ENCODE peak calls at places on chromosomes 3 and 15, in four cellular contexts. One of them, this sample, is unnamed.

GRCh38 chr3:56702487-56703315 is 19.6 kb upstream of the TASOR start:
- DNase-seq in GM12891: no peak
- DNase-seq in K562: peak
- DNase-seq in HL-60: peak
- DNase-seq in this sample: no peak

GRCh38 chr3:38837358-38837757 is 21.3 kb upstream of the SCN10A start:
- DNase-seq in GM12891: no peak
- DNase-seq in K562: no peak
- DNase-seq in HL-60: no peak
- DNase-seq in this sample: no peak

GRCh38 chr3:31004025-31004678 is 109.7 kb upstream of the GADL1 start:
- DNase-seq in GM12891: no peak
- DNase-seq in K562: no peak
- DNase-seq in HL-60: no peak
- DNase-seq in this sample: no peak

GRCh38 chr15:54305138-54305537 is 326.9 kb downstream of the UNC13C start:
- DNase-seq in GM12891: no peak
- DNase-seq in K562: no peak
- DNase-seq in HL-60: no peak
- DNase-seq in this sample: no peak

GRCh38 chr15:95843241-95843851 is 487.2 kb upstream of the NR2F2 start:
- DNase-seq in GM12891: no peak
- DNase-seq in K562: no peak
- DNase-seq in HL-60: no peak
- DNase-seq in this sample: no peak

GRCh38 chr3:64945171-64945684 is 257.4 kb upstream of the ADAMTS9 start:
- DNase-seq in GM12891: no peak
- DNase-seq in K562: no peak
- DNase-seq in HL-60: no peak
- DNase-seq in this sample: no peak

GRCh38 chr15:90716317-90716975 is 700 bp upstream of the BLM start:
- DNase-seq in GM12891: no peak
- DNase-seq in K562: peak
- DNase-seq in HL-60: no peak
- DNase-seq in this sample: no peak

GRCh38 chr3:37987315-37987697 is 3.3 kb upstream of the VILL start:
- DNase-seq in GM12891: no peak
- DNase-seq in K562: peak
- DNase-seq in HL-60: no peak
- DNase-seq in this sample: no peak

GRCh38 chr3:123884258-123884831 is at the start of gene MYLK:
- DNase-seq in GM12891: peak
- DNase-seq in K562: peak
- DNase-seq in HL-60: peak
- DNase-seq in this sample: no peak

GRCh38 chr3:113516115-113516505 is 1.2 kb upstream of the SPICE1 start:
- DNase-seq in GM12891: no peak
- DNase-seq in K562: no peak
- DNase-seq in HL-60: peak
- DNase-seq in this sample: no peak

GRCh38 chr3:13015286-13016082 is 57.7 kb downstream of the IQSEC1 start:
- DNase-seq in GM12891: no peak
- DNase-seq in K562: no peak
- DNase-seq in HL-60: peak
- DNase-seq in this sample: no peak

GRCh38 chr15:60590935-60591490 is 112.1 kb upstream of the ICE2 start:
- DNase-seq in GM12891: peak
- DNase-seq in K562: no peak
- DNase-seq in HL-60: peak
- DNase-seq in this sample: no peak

GRCh38 chr15:88794001-88794400 is 9.2 kb upstream of the ACAN start:
- DNase-seq in GM12891: no peak
- DNase-seq in K562: no peak
- DNase-seq in HL-60: no peak
- DNase-seq in this sample: no peak

GRCh38 chr3:194579091-194579606 is 54.1 kb downstream of the TMEM44 start:
- DNase-seq in GM12891: no peak
- DNase-seq in K562: no peak
- DNase-seq in HL-60: no peak
- DNase-seq in this sample: no peak

GRCh38 chr3:8485943-8486342 is 15.7 kb upstream of the LMCD1 start:
- DNase-seq in GM12891: no peak
- DNase-seq in K562: no peak
- DNase-seq in HL-60: no peak
- DNase-seq in this sample: no peak

GRCh38 chr3:19934098-19934566 is at the start of gene EFHB:
- DNase-seq in GM12891: no peak
- DNase-seq in K562: peak
- DNase-seq in HL-60: no peak
- DNase-seq in this sample: no peak

GRCh38 chr15:66603301-66604179 is 37.7 kb upstream of the LCTL start:
- DNase-seq in GM12891: peak
- DNase-seq in K562: peak
- DNase-seq in HL-60: peak
- DNase-seq in this sample: no peak

GRCh38 chr3:54046677-54047214 is 75.6 kb upstream of the CACNA2D3 start:
- DNase-seq in GM12891: no peak
- DNase-seq in K562: no peak
- DNase-seq in HL-60: no peak
- DNase-seq in this sample: no peak

GRCh38 chr3:155010416-155010815 is 69.7 kb upstream of the MME start:
- DNase-seq in GM12891: no peak
- DNase-seq in K562: no peak
- DNase-seq in HL-60: no peak
- DNase-seq in this sample: no peak

GRCh38 chr15:28021281-28022039 is 77.7 kb downstream of the OCA2 start:
- DNase-seq in GM12891: no peak
- DNase-seq in K562: peak
- DNase-seq in HL-60: peak
- DNase-seq in this sample: no peak

GRCh38 chr15:51299187-51300015 is 39.0 kb downstream of the CYP19A1 start:
- DNase-seq in GM12891: no peak
- DNase-seq in K562: no peak
- DNase-seq in HL-60: no peak
- DNase-seq in this sample: no peak

GRCh38 chr3:132804498-132804897 is 82.3 kb upstream of the NPHP3 start:
- DNase-seq in GM12891: no peak
- DNase-seq in K562: no peak
- DNase-seq in HL-60: no peak
- DNase-seq in this sample: no peak

GRCh38 chr3:151067158-151067557 is 18.3 kb upstream of the MED12L start:
- DNase-seq in GM12891: no peak
- DNase-seq in K562: no peak
- DNase-seq in HL-60: peak
- DNase-seq in this sample: no peak

GRCh38 chr15:70275461-70276138 is 177.9 kb upstream of the TLE3 start:
- DNase-seq in GM12891: no peak
- DNase-seq in K562: no peak
- DNase-seq in HL-60: no peak
- DNase-seq in this sample: no peak

GRCh38 chr3:111691293-111691909 is 96.3 kb upstream of the ZBED2 start:
- DNase-seq in GM12891: no peak
- DNase-seq in K562: no peak
- DNase-seq in HL-60: no peak
- DNase-seq in this sample: no peak

GRCh38 chr3:48411041-48411588 is 18.8 kb downstream of the PLXNB1 start:
- DNase-seq in GM12891: peak
- DNase-seq in K562: no peak
- DNase-seq in HL-60: no peak
- DNase-seq in this sample: no peak

GRCh38 chr15:100918690-100919480 is at the start of gene LRRK1:
- DNase-seq in GM12891: no peak
- DNase-seq in K562: peak
- DNase-seq in HL-60: peak
- DNase-seq in this sample: no peak

GRCh38 chr3:26438981-26439884 is 183.3 kb upstream of the LRRC3B start:
- DNase-seq in GM12891: no peak
- DNase-seq in K562: no peak
- DNase-seq in HL-60: no peak
- DNase-seq in this sample: no peak

GRCh38 chr3:20683912-20684311 is 497.9 kb upstream of the SGO1 start:
- DNase-seq in GM12891: no peak
- DNase-seq in K562: no peak
- DNase-seq in HL-60: no peak
- DNase-seq in this sample: no peak

GRCh38 chr15:70870066-70870465 is 16.1 kb upstream of the LARP6 start:
- DNase-seq in GM12891: no peak
- DNase-seq in K562: no peak
- DNase-seq in HL-60: no peak
- DNase-seq in this sample: no peak

GRCh38 chr15:50137893-50138292 is 18.9 kb upstream of the ATP8B4 start:
- DNase-seq in GM12891: no peak
- DNase-seq in K562: no peak
- DNase-seq in HL-60: no peak
- DNase-seq in this sample: no peak

DNA sequence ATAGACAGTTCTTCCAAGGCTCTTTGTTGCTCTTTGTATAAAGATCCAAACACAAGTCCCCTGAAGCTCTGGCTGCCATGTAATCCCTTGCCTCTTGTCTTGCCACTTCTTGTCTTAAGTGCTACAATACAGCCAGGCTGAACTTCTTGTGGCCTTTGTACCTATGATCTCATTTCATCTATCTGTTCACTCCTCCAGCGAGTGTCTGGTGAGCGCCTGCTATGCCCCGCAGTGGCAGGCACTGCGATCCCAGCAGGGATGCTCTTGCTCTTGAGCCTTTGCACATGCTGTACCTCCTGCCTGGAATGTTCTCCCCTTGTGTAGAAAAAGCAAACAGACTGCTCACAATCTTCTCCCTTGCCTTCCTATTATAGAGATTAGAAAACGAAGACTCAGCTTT is 81.9 kb upstream of the ADPGK start:
- DNase-seq in GM12891: no peak
- DNase-seq in K562: no peak
- DNase-seq in HL-60: no peak
- DNase-seq in this sample: no peak
- TF ChIP-seq SPI1 in GM12891: no peak
- TF ChIP-seq SPI1 in K562: no peak
- TF ChIP-seq SPI1 in HL-60: no peak
- TF ChIP-seq SPI1 in this sample: no peak

GRCh38 chr3:125302932-125303331 is 72.2 kb downstream of the ZNF148 start:
- DNase-seq in GM12891: no peak
- DNase-seq in K562: no peak
- DNase-seq in HL-60: no peak
- DNase-seq in this sample: no peak

DNA sequence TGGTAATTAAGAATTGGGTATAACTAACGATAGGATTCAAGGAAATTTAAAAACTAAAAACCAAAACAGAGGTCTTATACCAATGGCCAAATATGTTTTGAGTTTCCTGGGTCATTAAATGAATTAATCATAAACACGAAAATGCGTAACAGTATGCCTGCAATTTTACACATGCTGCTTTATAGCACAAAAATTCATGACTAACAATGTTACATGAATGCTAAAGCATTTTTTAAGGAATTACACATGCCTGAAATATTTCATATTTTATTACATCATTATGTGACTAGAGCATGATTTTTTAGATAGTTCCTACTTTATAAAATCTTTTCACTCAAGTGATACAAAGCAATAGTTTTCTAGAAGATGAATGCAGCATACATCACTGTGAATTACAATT is 74.7 kb downstream of the ZNF148 start:
- DNase-seq in GM12891: no peak
- DNase-seq in K562: no peak
- DNase-seq in HL-60: no peak
- DNase-seq in this sample: no peak
- TF ChIP-seq SPI1 in GM12891: no peak
- TF ChIP-seq SPI1 in K562: no peak
- TF ChIP-seq SPI1 in HL-60: no peak
- TF ChIP-seq SPI1 in this sample: no peak

GRCh38 chr15:38647683-38648082 is 83.1 kb upstream of the RASGRP1 start:
- DNase-seq in GM12891: no peak
- DNase-seq in K562: no peak
- DNase-seq in HL-60: no peak
- DNase-seq in this sample: no peak
- TF ChIP-seq SPI1 in GM12891: no peak
- TF ChIP-seq SPI1 in K562: no peak
- TF ChIP-seq SPI1 in HL-60: no peak
- TF ChIP-seq SPI1 in this sample: no peak

GRCh38 chr3:23418026-23418425 is 214.9 kb downstream of the UBE2E2 start:
- DNase-seq in GM12891: no peak
- DNase-seq in K562: no peak
- DNase-seq in HL-60: no peak
- DNase-seq in this sample: no peak

GRCh38 chr3:23421811-23422510 is 218.8 kb downstream of the UBE2E2 start:
- DNase-seq in GM12891: no peak
- DNase-seq in K562: no peak
- DNase-seq in HL-60: no peak
- DNase-seq in this sample: no peak

GRCh38 chr3:23425410-23425809 is 222.3 kb downstream of the UBE2E2 start:
- DNase-seq in GM12891: no peak
- DNase-seq in K562: no peak
- DNase-seq in HL-60: no peak
- DNase-seq in this sample: no peak

GRCh38 chr3:23422511-23422851 is 219.4 kb downstream of the UBE2E2 start:
- DNase-seq in GM12891: no peak
- DNase-seq in K562: no peak
- DNase-seq in HL-60: no peak
- DNase-seq in this sample: no peak
- TF ChIP-seq SPI1 in GM12891: no peak
- TF ChIP-seq SPI1 in K562: no peak
- TF ChIP-seq SPI1 in HL-60: no peak
- TF ChIP-seq SPI1 in this sample: no peak

DNA sequence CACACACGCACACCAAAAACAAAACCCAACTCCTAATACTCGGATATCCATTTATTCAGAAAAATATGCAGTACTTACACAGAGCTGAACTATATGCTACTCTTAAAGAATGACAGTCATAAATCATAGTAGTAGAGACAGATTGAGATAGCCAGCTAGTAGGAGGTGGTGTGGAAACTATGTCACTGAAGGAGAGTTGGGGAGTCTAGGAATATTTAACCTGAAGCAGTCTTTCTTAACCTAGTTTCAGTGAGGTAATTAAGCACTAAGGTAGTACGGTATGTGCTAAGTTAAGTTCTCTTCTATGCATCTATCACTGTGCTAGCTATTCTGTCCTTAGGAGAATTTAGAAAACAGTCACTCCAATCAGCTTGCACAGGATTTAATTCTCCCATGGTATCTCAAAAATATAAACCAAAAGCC is 54.2 kb downstream of the ANKRD28 start:
- DNase-seq in GM12891: no peak
- DNase-seq in K562: no peak
- DNase-seq in HL-60: no peak
- DNase-seq in this sample: no peak
- TF ChIP-seq SPI1 in GM12891: no peak
- TF ChIP-seq SPI1 in K562: no peak
- TF ChIP-seq SPI1 in HL-60: no peak
- TF ChIP-seq SPI1 in this sample: no peak